ENCODE peak calls at places on chromosome 15, in seven cellular contexts. L is hypothalamus; W is foreskin keratinocyte; S is cardiac fibroblast; N is nephron progenitor cell; X is T follicular helper cell; R is activated T-cell treated with anti-CD3 and anti-CD28 coated beads, Interleukin-2, amount 50 U/mL, for 72 hours. G is an unnamed sample.

GRCh38 chr15:70974004-70974832 is 81.6 kb downstream of the LRRC49 start:
- DNase-seq in L (no peak), W (peak; percentile 16), S (peak; percentile 81), N (no peak), X (no peak), R (no peak), G (no peak)

GRCh38 chr15:29840928-29841327 is 18.7 kb upstream of the TJP1 start:
- DNase-seq in L (no peak), W (no peak), S (peak; percentile 57), N (no peak), X (no peak), R (no peak), G (no peak)

GRCh38 chr15:100764778-100765457 is 114.7 kb upstream of the ALDH1A3 start:
- DNase-seq in L (no peak), W (no peak), S (peak; percentile 96), N (no peak), X (no peak), R (no peak), G (no peak)

GRCh38 chr15:40594429-40594836 is 384 bp downstream of the KNL1 start:
- DNase-seq in L (no peak), W (no peak), S (peak; percentile 46), N (peak; percentile 80), X (no peak), R (peak; percentile 61), G (no peak)

GRCh38 chr15:29476503-29477080 is 207.0 kb upstream of the NSMCE3 start:
- DNase-seq in L (no peak), W (no peak), S (no peak), N (no peak), X (no peak), R (no peak), G (no peak)

GRCh38 chr15:64753419-64754185 is 21.8 kb downstream of the RBPMS2 start:
- DNase-seq in L (no peak), W (no peak), S (no peak), N (no peak), X (no peak), R (no peak), G (no peak)

GRCh38 chr15:70863450-70864218 is 9.7 kb upstream of the LARP6 start:
- DNase-seq in L (no peak), W (peak; percentile 83), S (peak; percentile 76), N (no peak), X (no peak), R (no peak), G (no peak)

GRCh38 chr15:48986240-48986639 is 22.5 kb upstream of the SHC4 start:
- DNase-seq in L (no peak), W (no peak), S (no peak), N (no peak), X (no peak), R (no peak), G (no peak)

GRCh38 chr15:49881866-49882265 is 237.2 kb downstream of the ATP8B4 start:
- DNase-seq in L (no peak), W (no peak), S (no peak), N (no peak), X (no peak), R (no peak), G (no peak)

GRCh38 chr15:39579487-39580116 is 1.3 kb upstream of the THBS1 start:
- DNase-seq in L (no peak), W (peak; percentile 97), S (peak; percentile 96), N (peak; percentile 63), X (no peak), R (no peak), G (no peak)

GRCh38 chr15:82393671-82394070 is 35.9 kb upstream of the GOLGA6L9 start:
- DNase-seq in L (no peak), W (no peak), S (no peak), N (no peak), X (no peak), R (no peak), G (no peak)

GRCh38 chr15:66833372-66833771 is 131.3 kb downstream of the SMAD6 start:
- DNase-seq in L (no peak), W (no peak), S (no peak), N (no peak), X (no peak), R (no peak), G (no peak)

GRCh38 chr15:47473857-47474256 is 243.4 kb upstream of the SEMA6D start:
- DNase-seq in L (peak; percentile 22), W (no peak), S (peak; percentile 94), N (no peak), X (no peak), R (no peak), G (no peak)

GRCh38 chr15:100224206-100225185 is 117.3 kb downstream of the ADAMTS17 start:
- DNase-seq in L (no peak), W (peak; percentile 64), S (no peak), N (no peak), X (no peak), R (no peak), G (no peak)

GRCh38 chr15:40336129-40337122 is 4.3 kb downstream of the CCDC9B start:
- DNase-seq in L (no peak), W (no peak), S (no peak), N (peak; percentile 35), X (no peak), R (no peak), G (no peak)

GRCh38 chr15:31178705-31179104 is 77.2 kb upstream of the TRPM1 start:
- DNase-seq in L (no peak), W (no peak), S (no peak), N (no peak), X (no peak), R (no peak), G (no peak)

GRCh38 chr15:23647421-23648375 is at the start of gene MAGEL2:
- DNase-seq in L (no peak), W (no peak), S (peak; percentile 0), N (peak; percentile 60), X (no peak), R (no peak), G (no peak)

GRCh38 chr15:45521596-45522167 is 873 bp downstream of the SLC30A4 start:
- DNase-seq in L (no peak), W (no peak), S (no peak), N (no peak), X (no peak), R (no peak), G (no peak)

GRCh38 chr15:41773332-41773728 is 954 bp upstream of the MAPKBP1 start:
- DNase-seq in L (no peak), W (no peak), S (no peak), N (no peak), X (no peak), R (no peak), G (no peak)

GRCh38 chr15:56719774-56720555 is 13.3 kb downstream of the ZNF280D start:
- DNase-seq in L (no peak), W (no peak), S (no peak), N (no peak), X (no peak), R (no peak), G (no peak)

GRCh38 chr15:61685971-61686370 is 374.3 kb downstream of the VPS13C start:
- DNase-seq in L (no peak), W (no peak), S (no peak), N (no peak), X (no peak), R (no peak), G (no peak)

GRCh38 chr15:52529289-52529929 is 729 bp upstream of the MYO5A start:
- DNase-seq in L (no peak), W (no peak), S (no peak), N (no peak), X (no peak), R (peak; percentile 30), G (no peak)

GRCh38 chr15:90407871-90408317 is 19.9 kb downstream of the IQGAP1 start:
- DNase-seq in L (no peak), W (no peak), S (peak; percentile 79), N (no peak), X (no peak), R (peak; percentile 46), G (no peak)

GRCh38 chr15:40310001-40310959 is 2.5 kb upstream of the PLCB2 start:
- DNase-seq in L (peak; percentile 14), W (no peak), S (peak; percentile 57), N (peak; percentile 73), X (peak; percentile 28), R (peak; percentile 79), G (peak; percentile 56)

GRCh38 chr15:78508272-78508671 is 895 bp downstream of the HYKK start:
- DNase-seq in L (no peak), W (no peak), S (no peak), N (no peak), X (no peak), R (no peak), G (no peak)

GRCh38 chr15:31247404-31247803 is 79.2 kb upstream of the KLF13 start:
- DNase-seq in L (no peak), W (no peak), S (no peak), N (no peak), X (no peak), R (no peak), G (no peak)

GRCh38 chr15:28875461-28875965 is 10.3 kb upstream of the APBA2 start:
- DNase-seq in L (no peak), W (no peak), S (no peak), N (no peak), X (no peak), R (no peak), G (no peak)

GRCh38 chr15:70355275-70355795 is 257.6 kb upstream of the TLE3 start:
- DNase-seq in L (no peak), W (no peak), S (no peak), N (no peak), X (no peak), R (no peak), G (no peak)

GRCh38 chr15:31387483-31388118 is 61.0 kb downstream of the KLF13 start:
- DNase-seq in L (no peak), W (no peak), S (peak; percentile 71), N (no peak), X (no peak), R (no peak), G (no peak)

GRCh38 chr15:40952901-40953712 is at the start of gene CHAC1:
- DNase-seq in L (peak; percentile 92), W (peak; percentile 84), S (peak; percentile 97), N (peak; percentile 92), X (peak; percentile 92), R (peak; percentile 99), G (peak; percentile 87)

GRCh38 chr15:62066663-62067447 is at the start of gene C2CD4A:
- DNase-seq in L (peak; percentile 43), W (no peak), S (peak; percentile 69), N (peak; percentile 77), X (peak; percentile 41), R (peak; percentile 63), G (peak; percentile 56)

GRCh38 chr15:91385301-91385700 is 285.2 kb downstream of the SV2B start:
- DNase-seq in L (no peak), W (peak; percentile 88), S (peak; percentile 4), N (no peak), X (no peak), R (no peak), G (no peak)

GRCh38 chr15:68028137-68028771 is 25.9 kb upstream of the PIAS1 start:
- DNase-seq in L (no peak), W (no peak), S (no peak), N (no peak), X (no peak), R (no peak), G (no peak)

GRCh38 chr15:58582150-58582549 is 150.4 kb downstream of the LIPC start:
- DNase-seq in L (no peak), W (no peak), S (no peak), N (no peak), X (no peak), R (no peak), G (no peak)

GRCh38 chr15:80929225-80929624 is 60.4 kb downstream of the MESD start:
- DNase-seq in L (no peak), W (peak; percentile 33), S (no peak), N (no peak), X (no peak), R (no peak), G (no peak)

GRCh38 chr15:49675051-49675450 is 54.2 kb downstream of the DTWD1 start:
- DNase-seq in L (no peak), W (peak; percentile 83), S (peak; percentile 82), N (no peak), X (no peak), R (no peak), G (no peak)

GRCh38 chr15:90713081-90713480 is 4.1 kb upstream of the BLM start:
- DNase-seq in L (no peak), W (no peak), S (no peak), N (no peak), X (no peak), R (no peak), G (no peak)

GRCh38 chr15:27271258-27271657 is 300.3 kb downstream of the GABRG3 start:
- DNase-seq in L (no peak), W (no peak), S (no peak), N (no peak), X (no peak), R (no peak), G (no peak)